ENCODE peak calls at places on chromosomes 13 and 19, in five cellular contexts. C is uterus; J is lung; Z is AG04450; U is CD4-positive, alpha-beta T cell. F is an unnamed sample.

GRCh38 chr19:10748924-10749434 is 31.1 kb downstream of the DNM2 start:
- DNase-seq in Z (no peak), U (peak; percentile 15), C (no peak), J (peak; percentile 77), F (no peak)

GRCh38 chr13:98542568-98543379 is 34.1 kb downstream of the STK24 start:
- DNase-seq in U (no peak), Z (no peak), C (no peak), J (no peak), F (no peak)

GRCh38 chr13:95385808-95386207 is 84.6 kb upstream of the ABCC4 start:
- DNase-seq in U (no peak), Z (no peak), C (no peak), J (no peak), F (no peak)

GRCh38 chr13:98279473-98280175 is 102.6 kb upstream of the RNF113B start:
- DNase-seq in C (no peak), U (no peak), Z (no peak), J (no peak), F (no peak)

GRCh38 chr13:93368296-93368695 is 141.7 kb downstream of the GPC6 start:
- DNase-seq in U (no peak), Z (no peak), C (no peak), J (no peak), F (no peak)

GRCh38 chr19:17872251-17873001 is 681 bp downstream of the SLC5A5 start:
- DNase-seq in Z (no peak), C (no peak), U (no peak), J (no peak), F (no peak)

GRCh38 chr13:106882222-106882621 is 314.3 kb upstream of the ARGLU1 start:
- DNase-seq in Z (no peak), U (no peak), J (no peak), C (no peak), F (no peak)

GRCh38 chr13:110925023-110925608 is 10.2 kb upstream of the ANKRD10 start:
- DNase-seq in J (no peak), C (no peak), U (no peak), Z (no peak), F (no peak)

GRCh38 chr19:4911786-4912672 is 2.7 kb downstream of the UHRF1 start:
- DNase-seq in U (peak; percentile 64), C (peak; percentile 70), Z (peak; percentile 99), J (peak; percentile 70), F (peak; percentile 77)

GRCh38 chr13:88456155-88456554 is 785.0 kb downstream of the SLITRK5 start:
- DNase-seq in U (no peak), C (no peak), J (no peak), Z (no peak), F (no peak)

GRCh38 chr13:71148391-71148790 is 718.6 kb downstream of the DACH1 start:
- DNase-seq in J (no peak), Z (no peak), U (no peak), C (no peak), F (no peak)

GRCh38 chr19:40740747-40741146 is 9.5 kb downstream of the ACTMAP start:
- DNase-seq in J (no peak), Z (no peak), C (no peak), U (no peak), F (no peak)

GRCh38 chr19:16915135-16915534 is 26.3 kb downstream of the F2RL3 start:
- DNase-seq in U (no peak), Z (no peak), C (no peak), J (no peak), F (no peak)

GRCh38 chr19:17391371-17392151 is 2.4 kb downstream of the CCDC194 start:
- DNase-seq in J (no peak), U (no peak), Z (no peak), C (no peak), F (peak; percentile 34)

GRCh38 chr13:94999871-95000270 is 287.5 kb upstream of the SOX21 start:
- DNase-seq in Z (no peak), J (no peak), C (no peak), U (no peak), F (no peak)

GRCh38 chr13:75318138-75318833 is 163.7 kb downstream of the TBC1D4 start:
- DNase-seq in U (no peak), J (no peak), C (no peak), Z (no peak), F (no peak)
- TF ChIP-seq CTCF in U (no peak), J (no peak), C (no peak), Z (no peak), F (no peak)

DNA sequence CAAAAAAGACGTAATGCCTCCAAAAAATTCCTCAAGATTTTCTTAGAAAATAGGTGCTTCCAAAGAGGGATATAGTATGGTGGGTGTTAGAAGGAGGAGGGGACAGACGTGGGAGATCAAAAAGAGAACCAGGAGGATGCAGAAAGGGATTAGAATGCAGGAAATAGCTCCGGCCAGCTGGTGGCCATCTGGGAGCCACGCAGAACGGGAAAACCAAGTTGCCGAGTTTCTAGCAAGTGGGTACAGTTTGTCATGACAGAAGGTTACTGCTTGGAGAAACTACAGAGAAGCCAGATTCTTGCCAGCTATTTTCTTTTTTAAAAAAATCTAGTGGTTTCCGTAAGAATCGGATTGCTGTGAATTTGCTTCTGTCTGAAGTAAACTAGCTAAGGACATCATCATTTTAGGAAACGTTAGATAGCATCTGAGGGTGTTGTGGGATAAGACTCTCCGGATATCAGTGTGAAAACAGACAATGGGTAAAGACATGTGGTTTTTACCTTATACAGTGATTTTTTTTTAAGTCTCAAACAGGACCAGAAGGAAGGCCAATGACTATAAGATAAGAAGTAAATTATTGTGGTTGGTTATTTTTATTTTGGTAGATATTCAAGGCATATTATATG is 104.9 kb downstream of the HSPH1 start:
- DNase-seq in C (no peak), U (no peak), Z (no peak), J (no peak), F (no peak)
- TF ChIP-seq CTCF in C (no peak), U (no peak), Z (peak; percentile 13), J (no peak), F (no peak)

GRCh38 chr19:48720613-48721296 is 1.2 kb upstream of the MAMSTR start:
- DNase-seq in U (peak; percentile 83), Z (peak; percentile 98), C (peak; percentile 98), J (peak; percentile 99), F (peak; percentile 96)
- TF ChIP-seq CTCF in U (no peak), Z (peak; percentile 10), C (peak; percentile 14), J (no peak), F (no peak)

GRCh38 chr13:21837288-21837687 is 166.4 kb downstream of the FGF9 start:
- DNase-seq in Z (no peak), U (no peak), J (no peak), C (no peak), F (no peak)

GRCh38 chr13:21833921-21834320 is 163.0 kb downstream of the FGF9 start:
- DNase-seq in C (no peak), U (no peak), J (no peak), Z (no peak), F (no peak)

GRCh38 chr13:21834511-21834910 is 163.6 kb downstream of the FGF9 start:
- DNase-seq in C (no peak), Z (no peak), J (no peak), U (no peak), F (no peak)

GRCh38 chr13:21837841-21838551 is 167.1 kb downstream of the FGF9 start:
- DNase-seq in U (no peak), J (no peak), Z (no peak), C (peak; percentile 36), F (no peak)
- TF ChIP-seq CTCF in U (no peak), J (no peak), Z (peak; percentile 15), C (no peak), F (no peak)

GRCh38 chr19:50332264-50333038 is 3.3 kb upstream of the KCNC3 start:
- DNase-seq in J (no peak), U (no peak), C (no peak), Z (no peak), F (peak; percentile 24)

GRCh38 chr19:50332014-50332263 is 2.8 kb upstream of the KCNC3 start:
- DNase-seq in C (no peak), U (no peak), Z (no peak), J (no peak), F (no peak)

GRCh38 chr19:50333235-50333736 is 4.1 kb upstream of the KCNC3 start:
- DNase-seq in U (peak; percentile 88), Z (peak; percentile 39), C (peak; percentile 36), J (peak; percentile 94), F (peak; percentile 86)

GRCh38 chr19:50333737-50334617 is 4.8 kb upstream of the KCNC3 start:
- DNase-seq in C (peak; percentile 43), U (peak; percentile 80), Z (peak; percentile 7), J (peak; percentile 72), F (peak; percentile 92)

GRCh38 chr19:50334741-50335421 is 5.7 kb upstream of the KCNC3 start:
- DNase-seq in J (no peak), U (no peak), C (no peak), Z (no peak), F (no peak)
- TF ChIP-seq CTCF in J (no peak), U (no peak), C (no peak), Z (no peak), F (no peak)

GRCh38 chr19:1290699-1291651 is 5.3 kb downstream of the EFNA2 start:
- DNase-seq in Z (no peak), C (no peak), J (no peak), U (no peak), F (no peak)

GRCh38 chr19:1287622-1288527 is 2.2 kb downstream of the EFNA2 start:
- DNase-seq in U (no peak), J (no peak), C (no peak), Z (no peak), F (no peak)

GRCh38 chr19:1290245-1290698 is 4.6 kb downstream of the EFNA2 start:
- DNase-seq in U (no peak), Z (no peak), J (no peak), C (no peak), F (no peak)

GRCh38 chr19:1288528-1289394 is 3.1 kb downstream of the EFNA2 start:
- DNase-seq in U (no peak), C (no peak), J (no peak), Z (no peak), F (no peak)

GRCh38 chr19:1289395-1290244 is 3.9 kb downstream of the EFNA2 start:
- DNase-seq in U (no peak), Z (no peak), J (no peak), C (no peak), F (no peak)
- TF ChIP-seq CTCF in U (no peak), Z (no peak), J (no peak), C (no peak), F (no peak)

GRCh38 chr19:3879656-3880055 is 829 bp upstream of the ATCAY start:
- DNase-seq in U (no peak), C (no peak), Z (no peak), J (no peak), F (no peak)
- TF ChIP-seq CTCF in U (no peak), C (no peak), Z (no peak), J (no peak), F (no peak)

GRCh38 chr13:73038064-73038463 is 20.7 kb upstream of the KLF5 start:
- DNase-seq in C (no peak), Z (no peak), J (no peak), U (no peak), F (no peak)

GRCh38 chr13:73036566-73036965 is 22.2 kb upstream of the KLF5 start:
- DNase-seq in U (no peak), C (no peak), J (no peak), Z (no peak), F (no peak)

GRCh38 chr13:73040968-73041580 is 17.7 kb upstream of the KLF5 start:
- DNase-seq in C (no peak), J (no peak), Z (no peak), U (no peak), F (no peak)

GRCh38 chr13:73040479-73040878 is 18.3 kb upstream of the KLF5 start:
- DNase-seq in Z (no peak), C (no peak), U (no peak), J (no peak), F (no peak)

GRCh38 chr13:73039201-73040108 is 19.4 kb upstream of the KLF5 start:
- DNase-seq in J (no peak), C (no peak), U (no peak), Z (no peak), F (no peak)
- TF ChIP-seq CTCF in J (no peak), C (no peak), U (no peak), Z (no peak), F (no peak)